ENCODE peak calls at places on chromosomes 4 and X, in ten cellular contexts. T, B, Z, W, Y, L, N, O, Q and S are unnamed samples.

GRCh38 chrX:49947778-49948177 is 25.4 kb downstream of the CLCN5 start:
- DNase-seq in O (no peak), W (no peak), L (no peak), N (no peak), Z (no peak), B (no peak), Q (no peak), T (no peak), Y (no peak), S (no peak)

GRCh38 chrX:44025611-44026010 is 52.4 kb upstream of the NDP start:
- DNase-seq in B (no peak), Y (no peak), O (no peak), W (peak; percentile 29), Z (no peak), L (no peak), T (no peak), Q (no peak), N (no peak), S (no peak)

GRCh38 chr4:102817613-102818268 is 9.6 kb downstream of the UBE2D3 start:
- DNase-seq in L (no peak), N (no peak), W (no peak), Y (no peak), O (no peak), T (no peak), Q (no peak), B (no peak), Z (no peak), S (no peak)

GRCh38 chrX:46072776-46073175 is 472.4 kb downstream of the ZNF674 start:
- DNase-seq in L (no peak), W (no peak), B (no peak), T (no peak), N (no peak), O (no peak), Q (no peak), Y (no peak), Z (no peak), S (no peak)

GRCh38 chrX:119474615-119475388 is 6.6 kb downstream of the SLC25A5 start:
- DNase-seq in Z (no peak), Q (no peak), O (no peak), N (no peak), T (no peak), W (no peak), Y (no peak), L (no peak), B (no peak), S (no peak)

GRCh38 chr4:47641755-47642154 is 156.7 kb downstream of the ATP10D start:
- DNase-seq in Q (no peak), Z (no peak), B (peak; percentile 25), N (no peak), W (peak; percentile 44), T (no peak), Y (no peak), L (no peak), O (no peak), S (no peak)

GRCh38 chr4:89158884-89159503 is 47.7 kb downstream of the TIGD2 start:
- DNase-seq in W (peak; percentile 51), N (peak; percentile 20), Z (no peak), Y (peak; percentile 30), Q (peak; percentile 29), O (peak; percentile 47), T (no peak), B (no peak), L (no peak), S (peak; percentile 23)

GRCh38 chr4:40228497-40229365 is 31.9 kb downstream of the RHOH start:
- DNase-seq in N (no peak), W (no peak), Q (peak; percentile 49), L (no peak), O (no peak), Y (peak; percentile 36), B (no peak), T (no peak), Z (no peak), S (peak; percentile 59)

GRCh38 chrX:13764284-13764683 is 29.7 kb downstream of the OFD1 start:
- DNase-seq in Q (no peak), O (no peak), N (no peak), Y (peak; percentile 52), T (no peak), Z (no peak), W (no peak), L (no peak), B (peak; percentile 61), S (no peak)

GRCh38 chrX:39766085-39766726 is 331.6 kb downstream of the BCOR start:
- DNase-seq in L (no peak), T (no peak), O (peak; percentile 72), Y (no peak), W (no peak), B (no peak), Q (no peak), Z (no peak), N (no peak), S (no peak)

GRCh38 chr4:140626982-140627381 is 58.2 kb upstream of the UCP1 start:
- DNase-seq in Y (no peak), B (no peak), T (no peak), O (no peak), Z (no peak), Q (no peak), L (no peak), W (no peak), N (no peak), S (no peak)
- TF ChIP-seq CTCF in Y (no peak), B (no peak), T (no peak), O (peak; percentile 39), Z (no peak), Q (no peak), L (peak; percentile 21), W (no peak), N (no peak), S (no peak)

GRCh38 chrX:69031181-69031580 is 134.1 kb downstream of the PJA1 start:
- DNase-seq in L (no peak), W (no peak), Q (no peak), N (peak; percentile 3), B (peak; percentile 56), O (no peak), Z (no peak), T (no peak), Y (peak; percentile 75), S (no peak)
- TF ChIP-seq CTCF in L (peak; percentile 43), W (no peak), Q (no peak), N (no peak), B (peak; percentile 68), O (no peak), Z (no peak), T (no peak), Y (peak; percentile 41), S (no peak)

DNA sequence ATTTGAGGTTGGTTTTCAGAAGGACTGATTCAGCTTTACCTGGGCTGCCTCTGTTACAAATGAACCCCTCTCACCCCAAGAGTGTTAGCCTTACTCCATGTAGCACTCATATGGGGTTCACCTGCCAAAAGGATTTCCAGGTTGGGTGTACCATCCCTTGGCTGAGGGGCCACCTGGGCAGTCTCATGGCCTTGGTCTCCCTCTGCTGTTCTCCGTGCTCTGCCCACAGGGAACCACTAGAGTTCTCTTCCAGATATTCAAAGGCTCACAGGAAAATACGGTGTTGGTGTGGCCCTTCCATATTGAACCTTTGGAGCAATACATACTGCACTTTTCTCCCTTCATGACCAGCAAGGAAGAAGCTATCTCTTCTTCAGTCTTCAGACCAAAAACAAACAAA is 18.0 kb upstream of the PRDM5 start:
- DNase-seq in W (no peak), O (no peak), Q (no peak), T (no peak), L (no peak), B (no peak), Z (no peak), Y (no peak), N (no peak), S (no peak)
- TF ChIP-seq CTCF in W (no peak), O (no peak), Q (no peak), T (no peak), L (peak; percentile 48), B (no peak), Z (no peak), Y (no peak), N (no peak), S (no peak)

GRCh38 chrX:8364369-8365141 is 100.1 kb upstream of the VCX3B start:
- DNase-seq in T (no peak), Z (no peak), B (peak; percentile 75), W (no peak), Q (no peak), L (peak; percentile 13), N (no peak), Y (peak; percentile 68), O (peak; percentile 5), S (no peak)
- TF ChIP-seq CTCF in T (no peak), Z (no peak), B (peak; percentile 83), W (no peak), Q (peak; percentile 25), L (peak; percentile 59), N (no peak), Y (peak; percentile 66), O (peak; percentile 47), S (no peak)

DNA sequence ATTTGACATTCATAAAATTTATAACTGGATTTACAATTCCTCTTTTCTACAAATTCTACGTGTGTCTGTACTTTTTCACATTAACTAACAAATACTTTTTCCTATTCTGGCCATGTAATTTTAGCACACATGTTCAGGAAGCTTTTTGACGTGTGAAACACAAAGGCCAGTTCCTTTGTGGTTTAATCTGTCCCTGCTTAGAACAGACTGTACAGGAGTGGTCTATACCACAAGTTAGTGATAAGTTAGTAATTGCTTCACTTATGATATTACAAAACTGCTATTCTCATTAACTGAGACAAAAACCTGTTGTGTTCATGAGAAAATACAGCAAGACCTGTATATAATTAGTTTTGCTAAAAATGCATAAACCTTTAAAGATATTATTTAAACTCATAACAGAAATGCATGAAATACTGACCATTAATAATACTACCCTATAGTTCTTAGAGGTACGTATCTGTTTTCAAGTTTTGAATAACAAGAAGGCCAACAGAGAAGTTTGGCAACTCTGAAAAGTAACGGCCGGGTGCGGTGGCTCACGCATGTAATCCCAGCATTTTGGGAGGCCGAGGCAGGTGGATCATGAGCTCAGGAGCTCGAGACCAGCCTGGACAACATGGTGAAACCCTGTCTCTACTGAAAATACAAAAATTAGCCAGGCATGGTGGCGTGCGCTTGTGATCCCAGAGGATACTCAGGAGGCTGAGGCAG is 13.7 kb upstream of the AREG start:
- DNase-seq in O (no peak), Z (no peak), W (no peak), T (no peak), Q (no peak), B (no peak), Y (no peak), N (no peak), L (no peak), S (no peak)
- TF ChIP-seq CTCF in O (no peak), Z (no peak), W (no peak), T (no peak), Q (no peak), B (no peak), Y (no peak), N (no peak), L (no peak), S (no peak)

DNA sequence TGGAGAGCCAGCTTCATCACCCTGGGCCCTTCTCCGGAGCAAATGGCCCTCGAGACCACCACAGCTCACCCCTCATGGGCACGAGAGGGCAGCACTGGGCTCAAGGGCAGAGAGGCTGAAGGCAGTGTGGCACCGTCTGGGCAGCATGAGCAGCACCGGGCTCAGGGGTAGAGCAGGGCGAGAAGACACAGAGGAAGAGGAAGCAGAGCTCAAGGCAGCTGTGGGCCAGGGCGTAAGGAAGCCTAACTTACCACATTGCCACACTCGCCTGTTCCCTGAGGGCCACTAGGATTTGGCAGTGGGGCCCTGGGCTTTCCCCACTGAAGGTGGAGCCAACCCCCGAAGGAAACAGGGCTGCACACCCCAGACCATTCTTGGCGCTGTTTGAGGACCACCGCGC is 15.5 kb downstream of the ZNF185 start:
- DNase-seq in Q (no peak), B (no peak), Y (no peak), N (no peak), Z (no peak), W (no peak), T (no peak), O (no peak), L (no peak), S (no peak)
- TF ChIP-seq CTCF in Q (no peak), B (no peak), Y (no peak), N (no peak), Z (no peak), W (no peak), T (no peak), O (peak; percentile 23), L (no peak), S (no peak)

GRCh38 chr4:17562157-17562556 is 14.8 kb upstream of the LAP3 start:
- DNase-seq in L (no peak), T (no peak), Z (no peak), Q (no peak), Y (peak; percentile 36), N (no peak), W (no peak), B (no peak), O (peak; percentile 37), S (no peak)
- TF ChIP-seq CTCF in L (peak; percentile 29), T (no peak), Z (no peak), Q (no peak), Y (peak; percentile 41), N (no peak), W (no peak), B (peak; percentile 57), O (peak; percentile 67), S (no peak)